ENCODE peak calls at places on chromosome X, in four cellular contexts. G is fibroblast of the aortic adventitia, F is GM20000, L is mucosa of descending colon. Y is an unnamed sample.

GRCh38 chrX:120874678-120875557 is 748 bp downstream of the CT47B1 start:
- DNase-seq in G (no peak), L (no peak), F (peak), Y (no peak)

GRCh38 chrX:131812847-131813825 is 210.0 kb upstream of the STK26 start:
- DNase-seq in G (peak), F (peak), L (no peak), Y (no peak)

GRCh38 chrX:51876441-51876840 is 17.0 kb upstream of the MAGED1 start:
- DNase-seq in F (no peak), L (no peak), G (peak), Y (no peak)

GRCh38 chrX:29042341-29042740 is 455.1 kb downstream of the IL1RAPL1 start:
- DNase-seq in G (no peak), L (no peak), F (no peak), Y (no peak)

GRCh38 chrX:38627683-38628082 is 66.3 kb downstream of the TSPAN7 start:
- DNase-seq in L (no peak), F (peak), G (no peak), Y (peak)

GRCh38 chrX:118536687-118537461 is 41.3 kb downstream of the DOCK11 start:
- DNase-seq in L (no peak), F (peak), G (peak), Y (peak)

GRCh38 chrX:9396930-9397329 is 67.9 kb upstream of the TBL1X start:
- DNase-seq in F (no peak), G (peak), L (no peak), Y (no peak)

GRCh38 chrX:44343412-44343942 is at the start of gene EFHC2:
- DNase-seq in L (peak), F (peak), G (no peak), Y (peak)

GRCh38 chrX:1400049-1400448 is 8.1 kb upstream of the SLC25A6 start:
- DNase-seq in G (no peak), L (peak), F (no peak), Y (no peak)

GRCh38 chrX:15151267-15152196 is 118.4 kb downstream of the ASB9 start:
- DNase-seq in L (no peak), G (no peak), F (peak), Y (no peak)

GRCh38 chrX:105973387-105973739 is 65.2 kb downstream of the SERPINA7 start:
- DNase-seq in F (no peak), G (no peak), L (no peak), Y (no peak)

GRCh38 chrX:108001218-108001814 is 19.1 kb upstream of the TEX13B start:
- DNase-seq in F (peak), L (no peak), G (peak), Y (no peak)

GRCh38 chrX:66110112-66110511 is 53.9 kb upstream of the HEPH start:
- DNase-seq in L (no peak), G (peak), F (peak), Y (peak)

GRCh38 chrX:2552621-2553297 is 52.0 kb upstream of the DHRSX start:
- DNase-seq in L (no peak), G (peak), F (no peak), Y (no peak)

GRCh38 chrX:151754641-151755215 is 20.2 kb downstream of the CNGA2 start:
- DNase-seq in L (no peak), G (peak), F (no peak), Y (no peak)

GRCh38 chrX:151752847-151753246 is 18.3 kb downstream of the CNGA2 start:
- DNase-seq in L (no peak), F (no peak), G (no peak), Y (no peak)

GRCh38 chrX:151750511-151750910 is 16.0 kb downstream of the CNGA2 start:
- DNase-seq in G (no peak), F (no peak), L (no peak), Y (no peak)

GRCh38 chrX:151754042-151754419 is 19.5 kb downstream of the CNGA2 start:
- DNase-seq in G (peak), L (no peak), F (no peak), Y (no peak)

GRCh38 chrX:151753313-151754041 is 18.9 kb downstream of the CNGA2 start:
- DNase-seq in G (peak), L (no peak), F (peak), Y (peak)
- TF ChIP-seq CTCF in G (peak), L (peak), F (peak), Y (peak)

DNA sequence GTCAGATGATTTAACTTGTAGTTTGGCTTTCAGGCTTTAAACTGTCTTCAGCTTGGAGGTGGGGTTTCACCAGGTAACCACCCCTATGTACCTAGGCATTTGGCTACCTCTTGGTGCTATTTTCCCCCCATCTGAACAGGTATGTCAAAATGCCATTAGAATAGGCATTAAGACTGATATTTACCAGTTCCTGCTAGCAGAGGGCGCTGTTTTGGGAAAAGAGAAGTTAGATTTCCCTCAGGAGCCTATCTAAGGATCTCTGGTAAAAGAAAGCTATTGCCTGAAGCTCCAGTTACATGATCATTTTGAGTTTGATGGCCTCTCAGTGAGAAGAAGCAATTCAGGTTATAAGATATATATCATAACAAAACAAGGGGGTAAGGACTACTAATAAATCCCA is 879.1 kb downstream of the SH3BGRL start:
- DNase-seq in F (no peak), L (no peak), G (no peak), Y (peak)
- TF ChIP-seq CTCF in F (no peak), L (no peak), G (no peak), Y (no peak)

DNA sequence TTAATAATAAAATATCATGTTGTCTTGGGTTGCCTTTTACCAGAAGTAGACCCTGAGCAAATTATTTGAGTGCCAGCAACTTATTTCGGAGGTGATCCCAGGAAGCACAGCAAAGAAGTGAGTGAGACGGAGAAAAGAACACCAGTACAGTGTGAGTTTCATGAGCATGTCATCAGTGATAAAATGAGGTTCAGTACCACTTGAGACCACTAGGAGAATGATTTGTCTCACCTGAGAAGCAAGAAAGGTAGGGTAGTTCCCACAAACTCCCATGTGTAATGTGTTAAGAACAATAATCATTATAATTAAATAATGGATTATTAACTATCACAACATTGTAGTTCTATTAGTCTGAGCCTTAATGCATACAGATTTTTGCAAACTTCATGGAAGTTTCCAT is 112.8 kb upstream of the DMD start:
- DNase-seq in G (no peak), L (no peak), F (no peak), Y (no peak)
- TF ChIP-seq CTCF in G (peak), L (no peak), F (no peak), Y (no peak)

GRCh38 chrX:115958687-115959359 is 211.7 kb upstream of the AGTR2 start:
- DNase-seq in L (no peak), F (no peak), G (no peak), Y (no peak)
- TF ChIP-seq CTCF in L (no peak), F (no peak), G (no peak), Y (no peak)

GRCh38 chrX:7147978-7148824 is at the start of gene PUDP:
- DNase-seq in F (peak), L (peak), G (peak), Y (peak)
- TF ChIP-seq CTCF in F (no peak), L (no peak), G (peak), Y (no peak)

DNA sequence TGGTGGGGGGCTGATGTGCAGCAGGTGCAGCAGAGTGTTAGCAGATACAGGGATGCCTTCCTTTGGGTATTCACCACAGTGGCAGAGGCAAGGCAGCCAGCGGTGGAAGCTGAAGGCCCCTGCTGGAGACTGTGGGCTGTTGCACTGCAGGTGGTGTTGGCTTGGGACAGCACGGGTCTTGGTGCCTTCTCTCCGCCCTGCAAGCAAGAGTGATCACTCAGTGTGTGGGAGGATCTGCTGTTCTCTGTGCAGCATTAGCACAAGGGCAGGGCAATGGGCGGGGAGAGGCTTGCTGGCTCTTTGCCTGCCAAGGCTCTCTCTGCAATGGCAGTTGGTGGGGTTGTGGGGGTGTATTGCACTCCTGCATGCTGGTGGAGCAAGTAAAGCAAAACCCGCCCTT is 821.0 kb upstream of the GRIA3 start:
- DNase-seq in L (no peak), F (no peak), G (no peak), Y (peak)
- TF ChIP-seq CTCF in L (no peak), F (no peak), G (no peak), Y (no peak)

GRCh38 chrX:69429339-69430014 is 74.6 kb upstream of the NALF2 start:
- DNase-seq in G (no peak), L (no peak), F (no peak), Y (no peak)

GRCh38 chrX:69424910-69425309 is 79.2 kb upstream of the NALF2 start:
- DNase-seq in G (no peak), L (no peak), F (no peak), Y (no peak)

GRCh38 chrX:69428216-69428615 is 75.9 kb upstream of the NALF2 start:
- DNase-seq in F (no peak), G (no peak), L (no peak), Y (no peak)

GRCh38 chrX:69424161-69424560 is 80.0 kb upstream of the NALF2 start:
- DNase-seq in L (no peak), G (peak), F (no peak), Y (no peak)
- TF ChIP-seq CTCF in L (no peak), G (peak), F (no peak), Y (no peak)

DNA sequence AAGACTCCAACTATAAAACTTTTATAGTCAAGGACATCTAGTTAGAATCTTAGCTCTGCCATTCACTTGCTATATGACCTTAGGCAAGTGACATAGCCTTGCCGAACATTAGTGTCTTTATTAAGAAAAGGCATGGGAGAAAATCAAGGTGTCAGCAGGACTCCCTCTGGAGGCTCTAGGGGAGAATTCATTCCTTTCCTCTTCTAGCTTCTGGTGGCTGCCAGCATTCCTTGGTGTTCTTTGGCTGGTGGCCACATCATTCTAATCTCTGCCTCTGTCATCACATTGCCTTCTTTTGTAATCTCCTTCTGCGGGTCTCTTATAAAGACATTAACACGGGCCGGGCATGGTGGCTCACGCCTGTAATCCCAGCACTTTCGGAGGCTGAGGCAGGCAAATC is 99.8 kb downstream of the PPP1R2C start:
- DNase-seq in G (peak), L (no peak), F (no peak), Y (no peak)
- TF ChIP-seq CTCF in G (peak), L (no peak), F (no peak), Y (no peak)

GRCh38 chrX:41050359-41050758 is 34.9 kb upstream of the USP9X start:
- DNase-seq in F (no peak), G (no peak), L (no peak), Y (no peak)
- TF ChIP-seq CTCF in F (no peak), G (no peak), L (no peak), Y (no peak)

GRCh38 chrX:153882557-153882956 is 3.4 kb downstream of the L1CAM start:
- DNase-seq in F (no peak), L (no peak), G (no peak), Y (no peak)

GRCh38 chrX:153885208-153885787 is 675 bp downstream of the L1CAM start:
- DNase-seq in G (no peak), F (no peak), L (peak), Y (no peak)

GRCh38 chrX:153882086-153882498 is 3.9 kb downstream of the L1CAM start:
- DNase-seq in L (no peak), F (no peak), G (no peak), Y (no peak)

GRCh38 chrX:153884136-153885076 is 1.6 kb downstream of the L1CAM start:
- DNase-seq in L (peak), G (no peak), F (no peak), Y (no peak)

DNA sequence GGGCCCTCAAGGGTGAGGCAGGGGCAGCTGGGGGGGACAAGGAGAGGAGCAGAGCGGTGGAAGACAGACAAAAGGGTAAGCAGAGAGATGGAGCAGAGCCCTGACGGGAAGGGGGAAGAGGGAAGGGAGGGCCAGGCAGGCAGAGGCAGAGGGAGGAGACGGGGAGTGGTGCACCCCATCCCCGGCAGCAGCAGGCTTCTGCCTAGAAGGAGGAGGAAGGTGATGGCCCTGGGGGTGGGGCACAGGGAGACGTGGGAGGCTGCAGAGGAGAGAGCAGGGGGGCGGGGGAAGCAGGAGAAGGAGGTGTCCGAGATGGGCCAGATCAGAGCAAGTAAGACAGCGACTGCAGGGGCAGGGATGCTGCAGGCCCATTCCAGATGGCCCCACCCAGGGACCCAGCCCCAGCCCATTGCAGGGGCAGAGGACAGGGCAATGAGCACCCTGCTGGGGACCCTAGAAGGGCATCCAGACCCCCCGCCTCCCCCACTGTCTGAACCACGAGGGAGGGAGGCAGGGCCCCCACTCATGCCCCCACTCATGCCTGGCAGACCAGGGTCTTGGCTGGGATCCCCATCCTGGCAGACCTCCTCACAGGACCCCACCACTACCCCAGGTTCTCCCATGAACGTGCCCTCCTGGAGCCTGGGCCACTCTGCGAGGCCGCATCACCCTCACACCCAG is 2.7 kb downstream of the L1CAM start:
- DNase-seq in L (no peak), F (no peak), G (no peak), Y (no peak)
- TF ChIP-seq CTCF in L (no peak), F (no peak), G (no peak), Y (no peak)

Y was measured in WTC11.